ENCODE peak calls at places on chromosome 21, in six cellular contexts. O, P, M, W, Y and Z are unnamed samples.

GRCh38 chr21:17388226-17388625 is 124.6 kb upstream of the CXADR start:
- DNase-seq in M (no peak), P (no peak), Y (no peak), W (no peak), O (no peak), Z (no peak)

GRCh38 chr21:44878053-44878982 is 4.8 kb upstream of the PTTG1IP start:
- DNase-seq in O (peak; percentile 46), M (no peak), Y (peak; percentile 54), P (no peak), W (no peak), Z (no peak)

GRCh38 chr21:32335601-32336575 is 37.2 kb downstream of the MRAP start:
- DNase-seq in O (no peak), W (peak; percentile 69), Y (no peak), P (no peak), M (no peak), Z (peak; percentile 38)

GRCh38 chr21:17931080-17931479 is 111.9 kb upstream of the C21orf91 start:
- DNase-seq in Y (no peak), O (no peak), W (no peak), P (peak; percentile 24), M (no peak), Z (no peak)

GRCh38 chr21:46110499-46111192 is 12.7 kb downstream of the COL6A2 start:
- DNase-seq in W (peak; percentile 78), M (no peak), P (no peak), O (peak; percentile 79), Y (no peak), Z (peak; percentile 58)

GRCh38 chr21:44982558-44983244 is 42.9 kb downstream of the SLX9 start:
- DNase-seq in O (no peak), W (no peak), M (no peak), P (no peak), Y (peak; percentile 61), Z (peak; percentile 77)

GRCh38 chr21:24042687-24043086 is 1564.6 kb downstream of the MRPL39 start:
- DNase-seq in O (no peak), Y (no peak), P (no peak), W (no peak), M (no peak), Z (no peak)

GRCh38 chr21:18524097-18524496 is 120.5 kb upstream of the TMPRSS15 start:
- DNase-seq in M (no peak), Y (no peak), O (no peak), P (no peak), W (no peak), Z (no peak)

GRCh38 chr21:39788383-39788782 is 43.4 kb downstream of the IGSF5 start:
- DNase-seq in P (peak; percentile 66), M (no peak), Y (peak; percentile 26), O (peak; percentile 89), W (no peak), Z (peak; percentile 38)

GRCh38 chr21:22961248-22961647 is 1963.0 kb downstream of the NCAM2 start:
- DNase-seq in Y (no peak), W (no peak), M (no peak), O (no peak), P (no peak), Z (no peak)

GRCh38 chr21:45542242-45542666 is at the start of gene SLC19A1:
- DNase-seq in O (peak; percentile 88), Y (peak; percentile 51), P (no peak), W (peak; percentile 37), M (peak; percentile 73), Z (peak; percentile 40)

GRCh38 chr21:45596704-45597318 is 46.7 kb upstream of the PCBP3 start:
- DNase-seq in P (peak; percentile 48), M (peak; percentile 91), W (no peak), Y (peak; percentile 36), O (peak; percentile 91), Z (peak; percentile 74)

GRCh38 chr21:35154788-35155187 is 105.7 kb upstream of the RUNX1 start:
- DNase-seq in Y (no peak), O (no peak), W (no peak), M (no peak), P (no peak), Z (no peak)

GRCh38 chr21:33985117-33986050 is 69.8 kb upstream of the ATP5PO start:
- DNase-seq in Y (no peak), P (no peak), M (no peak), O (no peak), W (no peak), Z (no peak)

GRCh38 chr21:18869105-18869504 is 465.5 kb upstream of the TMPRSS15 start:
- DNase-seq in W (no peak), M (no peak), Y (no peak), O (no peak), P (no peak), Z (no peak)

GRCh38 chr21:21002137-21002536 is 3.9 kb downstream of the NCAM2 start:
- DNase-seq in O (no peak), M (no peak), W (no peak), P (no peak), Y (no peak), Z (no peak)

GRCh38 chr21:36044056-36044455 is 16.3 kb downstream of the SETD4 start:
- DNase-seq in M (no peak), O (no peak), W (no peak), P (no peak), Y (no peak), Z (no peak)

GRCh38 chr21:14120091-14120734 is 90.5 kb downstream of the LIPI start:
- DNase-seq in W (no peak), M (peak; percentile 18), O (no peak), Y (no peak), P (no peak), Z (no peak)

GRCh38 chr21:32351428-32351827 is 41.4 kb downstream of the URB1 start:
- DNase-seq in P (no peak), M (no peak), O (no peak), Y (no peak), W (peak; percentile 67), Z (no peak)

GRCh38 chr21:35475006-35475405 is 425.9 kb upstream of the RUNX1 start:
- DNase-seq in W (no peak), M (no peak), Y (no peak), O (no peak), P (no peak), Z (no peak)

GRCh38 chr21:46422636-46423241 is 36.0 kb upstream of the DIP2A start:
- DNase-seq in O (no peak), W (no peak), Y (no peak), M (no peak), P (no peak), Z (no peak)

GRCh38 chr21:24897883-24898282 is 709.4 kb downstream of the MRPL39 start:
- DNase-seq in W (no peak), Y (no peak), O (no peak), P (no peak), M (no peak), Z (no peak)

GRCh38 chr21:45465611-45466329 is 60.8 kb downstream of the COL18A1 start:
- DNase-seq in P (no peak), W (no peak), Y (no peak), M (no peak), O (peak; percentile 55), Z (no peak)

DNA sequence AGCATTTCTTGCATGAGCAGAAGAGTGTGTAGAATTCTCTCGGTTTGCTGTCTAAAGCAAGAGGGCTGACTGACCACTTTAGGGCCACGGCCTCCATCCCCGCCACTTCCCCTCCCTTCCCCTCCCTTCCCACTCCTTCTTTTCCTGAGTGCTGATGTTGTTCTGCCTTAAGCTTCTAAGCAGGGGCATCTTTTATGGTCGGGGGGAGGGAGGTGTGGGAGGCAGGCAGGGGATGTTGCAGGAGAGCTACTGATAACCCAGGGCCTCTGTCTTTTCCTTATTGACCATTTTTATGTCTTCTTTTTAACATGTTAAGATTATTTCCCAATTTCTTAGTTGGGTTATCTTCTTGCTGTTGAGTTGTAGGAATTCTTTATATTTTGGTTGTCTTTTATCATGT is 15.1 kb downstream of the USP25 start:
- DNase-seq in Y (no peak), M (no peak), O (no peak), W (no peak), P (no peak), Z (no peak)
- H3K4me1 ChIP-seq in Y (peaks cover 2% of the 10 kb centered on the region), M (peaks cover 26% of the 10 kb centered on the region), O (peaks cover 37% of the 10 kb centered on the region), W (peaks cover 69% of the 10 kb centered on the region), P (no peaks in the 10 kb centered on the region), Z (peaks cover 7% of the 10 kb centered on the region)

GRCh38 chr21:15809065-15809464 is 79.3 kb downstream of the USP25 start:
- DNase-seq in W (no peak), P (no peak), O (no peak), Y (no peak), M (no peak), Z (no peak)
- H3K4me3 ChIP-seq in W (no peak overlapping the region), P (no peak overlapping the region), O (no peak overlapping the region), Y (no peak overlapping the region), M (no peak overlapping the region), Z (no peak overlapping the region)

GRCh38 chr21:42654179-42654912 is 925 bp downstream of the PDE9A start:
- DNase-seq in Y (no peak), P (no peak), O (peak; percentile 63), W (no peak), M (no peak), Z (no peak)
- H3K27me3 ChIP-seq in Y (peaks cover 19% of the 10 kb centered on the region), P (no peaks in the 10 kb centered on the region), O (peaks cover 4% of the 10 kb centered on the region), W (no peaks in the 10 kb centered on the region), M (no peaks in the 10 kb centered on the region), Z (peaks cover 77% of the 10 kb centered on the region)

DNA sequence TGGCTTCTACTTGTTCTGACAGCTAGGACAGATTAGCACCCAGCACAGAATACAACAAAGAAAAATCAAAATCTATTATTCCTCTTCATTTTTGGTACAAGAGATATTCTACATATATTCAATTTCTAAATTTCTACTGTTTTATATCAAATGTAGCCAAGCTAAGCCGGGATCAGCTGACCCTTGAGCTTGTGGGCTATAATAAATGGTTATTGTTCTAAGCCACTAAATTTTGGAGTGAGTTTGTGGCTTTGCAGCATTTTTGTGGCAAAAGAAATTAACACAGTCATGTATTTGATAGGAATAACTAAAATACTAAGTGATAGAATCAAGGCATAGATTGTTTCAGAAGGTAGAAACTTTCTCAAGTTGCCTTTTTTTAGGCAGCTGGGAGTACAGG is 50.7 kb downstream of the APP start:
- DNase-seq in W (no peak), P (no peak), Y (no peak), O (no peak), M (no peak), Z (no peak)
- H3K4me1 ChIP-seq in W (peaks cover 26% of the 10 kb centered on the region), P (peaks cover 29% of the 10 kb centered on the region), Y (peaks cover 5% of the 10 kb centered on the region), O (peaks cover 38% of the 10 kb centered on the region), M (no peaks in the 10 kb centered on the region), Z (peaks cover 39% of the 10 kb centered on the region)

GRCh38 chr21:43721939-43722338 is 3.0 kb downstream of the PDXK start:
- DNase-seq in P (no peak), O (no peak), Y (no peak), W (no peak), M (no peak), Z (no peak)
- H3K4me3 ChIP-seq in P (no peak overlapping the region), O (peak overlapping the region; percentile 99), Y (no peak overlapping the region), W (no peak overlapping the region), M (no peak overlapping the region), Z (no peak overlapping the region)

DNA sequence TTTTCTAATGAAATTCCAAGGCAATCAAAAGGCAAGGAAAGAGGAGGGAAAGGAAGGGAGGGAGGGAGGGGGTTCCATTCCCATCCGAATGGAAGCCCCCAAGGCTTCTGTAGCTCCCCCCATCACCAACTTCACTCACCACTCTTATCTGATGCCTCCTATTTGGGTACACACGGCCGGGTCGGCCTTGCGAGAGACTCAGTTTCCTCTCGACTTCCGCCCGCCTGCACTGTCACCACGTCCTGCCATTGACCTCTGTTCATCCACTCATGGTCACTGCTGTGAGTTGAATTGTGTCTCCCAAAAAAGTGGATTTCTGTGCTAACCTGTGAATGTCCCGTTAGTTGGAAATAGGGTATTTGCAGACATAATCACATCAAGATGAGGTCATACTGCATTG is 11.2 kb downstream of the PDE9A start:
- DNase-seq in W (no peak), M (no peak), Y (no peak), O (no peak), P (no peak), Z (no peak)
- H3K27me3 ChIP-seq in W (no peaks in the 10 kb centered on the region), M (no peaks in the 10 kb centered on the region), Y (no peaks in the 10 kb centered on the region), O (no peaks in the 10 kb centered on the region), P (no peaks in the 10 kb centered on the region), Z (no peaks in the 10 kb centered on the region)

GRCh38 chr21:38290809-38291208 is 34.0 kb downstream of the KCNJ15 start:
- DNase-seq in M (no peak), O (no peak), P (no peak), W (no peak), Y (no peak), Z (no peak)
- H3K4me1 ChIP-seq in M (peaks cover 7% of the 10 kb centered on the region), O (peaks cover 27% of the 10 kb centered on the region), P (no peaks in the 10 kb centered on the region), W (peaks cover 12% of the 10 kb centered on the region), Y (peaks cover 15% of the 10 kb centered on the region), Z (no peaks in the 10 kb centered on the region)